ENCODE peak calls at places on chromosomes 4 and X, in nine cellular contexts. N is upper lobe of left lung, P is upper lobe of right lung, W is SJSA1, M is H1, Y is GM23338, G is Peyer's patch, J is pancreas, T is caudate nucleus. R is an unnamed sample.

GRCh38 chrX:132171478-132171877 is 43.7 kb upstream of the FRMD7 start:
- DNase-seq in N (no peak), T (no peak), G (no peak), W (no peak), P (no peak), Y (no peak), J (no peak), M (no peak), R (no peak)

GRCh38 chr4:15336410-15337184 is 91.2 kb upstream of the C1QTNF7 start:
- DNase-seq in P (no peak), T (no peak), W (no peak), G (peak), M (no peak), J (no peak), Y (peak), N (no peak), R (no peak)

GRCh38 chrX:2320580-2321327 is 180.0 kb downstream of the DHRSX start:
- DNase-seq in N (no peak), T (no peak), M (no peak), P (peak), J (peak), W (no peak), G (peak), Y (no peak), R (peak)

GRCh38 chr4:177012918-177013545 is 220.3 kb upstream of the VEGFC start:
- DNase-seq in W (no peak), P (no peak), Y (no peak), N (no peak), J (no peak), G (no peak), M (no peak), T (no peak), R (no peak)

GRCh38 chrX:136310411-136310810 is 9.6 kb downstream of the ADGRG4 start:
- DNase-seq in M (no peak), P (no peak), T (no peak), Y (peak), N (no peak), W (no peak), G (no peak), J (no peak), R (no peak)

GRCh38 chrX:51494409-51494808 is 2.0 kb downstream of the NUDT11 start:
- DNase-seq in W (no peak), J (no peak), N (no peak), T (no peak), Y (no peak), M (no peak), G (no peak), P (no peak), R (no peak)

GRCh38 chr4:47050986-47051725 is 19.8 kb downstream of the GABRB1 start:
- DNase-seq in N (no peak), P (no peak), W (no peak), Y (peak), G (no peak), M (no peak), J (no peak), T (no peak), R (no peak)

GRCh38 chrX:77009691-77010090 is 437.5 kb upstream of the FGF16 start:
- DNase-seq in P (no peak), Y (no peak), N (no peak), T (no peak), G (no peak), M (no peak), W (no peak), J (no peak), R (no peak)

GRCh38 chrX:66728818-66729271 is 90.0 kb upstream of the EDA2R start:
- DNase-seq in N (no peak), Y (peak), M (peak), J (peak), W (peak), G (peak), P (peak), T (peak), R (peak)

GRCh38 chr4:158046345-158046744 is 126.5 kb downstream of the GASK1B start:
- DNase-seq in G (no peak), J (no peak), N (no peak), W (no peak), P (no peak), T (no peak), M (no peak), Y (no peak), R (no peak)

GRCh38 chr4:173371292-173372192 is 788 bp downstream of the SAP30 start:
- DNase-seq in G (peak), M (peak), N (peak), Y (peak), P (peak), T (peak), J (peak), W (peak), R (peak)

GRCh38 chr4:85061974-85062373 is 95.5 kb upstream of the WDFY3 start:
- DNase-seq in W (no peak), T (no peak), J (no peak), M (no peak), Y (no peak), P (no peak), N (no peak), G (no peak), R (no peak)

GRCh38 chr4:71304289-71304850 is 34.5 kb upstream of the SLC4A4 start:
- DNase-seq in M (no peak), G (no peak), Y (no peak), W (no peak), T (no peak), P (no peak), J (no peak), N (no peak), R (no peak)

GRCh38 chrX:41596586-41596985 is 92.2 kb upstream of the GPR34 start:
- DNase-seq in M (no peak), J (no peak), N (no peak), P (no peak), W (no peak), T (no peak), G (no peak), Y (no peak), R (no peak)

GRCh38 chr4:84286048-84286447 is 213.0 kb downstream of the NKX6-1 start:
- DNase-seq in G (no peak), P (no peak), T (no peak), W (no peak), M (peak), J (no peak), Y (peak), N (no peak), R (no peak)

GRCh38 chr4:176475091-176475490 is 155.3 kb downstream of the SPCS3 start:
- DNase-seq in N (no peak), J (no peak), G (no peak), Y (no peak), T (no peak), W (no peak), M (no peak), P (no peak), R (no peak)

GRCh38 chrX:148928803-148929202 is 428.4 kb downstream of the AFF2 start:
- DNase-seq in W (no peak), J (no peak), P (no peak), T (no peak), M (no peak), Y (no peak), N (no peak), G (no peak), R (no peak)

GRCh38 chr4:189941005-189941450 is 356 bp downstream of the FRG1 start:
- DNase-seq in P (no peak), T (no peak), G (no peak), J (no peak), W (no peak), N (peak), Y (no peak), M (no peak), R (no peak)

GRCh38 chr4:101669138-101669831 is 121.2 kb upstream of the BANK1 start:
- DNase-seq in T (no peak), P (no peak), M (no peak), W (no peak), N (no peak), G (no peak), Y (no peak), J (no peak), R (no peak)

GRCh38 chr4:48342559-48342878 is 1.2 kb downstream of the SLAIN2 start:
- DNase-seq in M (no peak), W (no peak), G (no peak), T (no peak), P (no peak), J (no peak), Y (no peak), N (no peak), R (no peak)

GRCh38 chrX:119512145-119512800 is 44.0 kb downstream of the SLC25A5 start:
- DNase-seq in N (no peak), M (no peak), W (peak), J (peak), G (peak), P (peak), T (no peak), Y (peak), R (peak)

GRCh38 chr4:125316781-125317525 is 2.2 kb downstream of the FAT4 start:
- DNase-seq in N (peak), M (peak), J (no peak), G (peak), P (peak), T (no peak), Y (peak), W (peak), R (peak)

GRCh38 chr4:38091636-38092035 is 131.4 kb downstream of the PTTG2 start:
- DNase-seq in J (no peak), G (no peak), W (no peak), Y (no peak), T (no peak), M (no peak), N (no peak), P (no peak), R (no peak)
- H3K27ac ChIP-seq in J (no peak), G (no peak), W (no peak), Y (no peak), T (no peak), M (no peak), N (no peak), P (no peak), R (no peak)

GRCh38 chr4:164977243-164978164 is at the start of gene TRIM61:
- DNase-seq in T (peak), Y (no peak), W (no peak), N (peak), G (peak), P (peak), M (peak), J (no peak), R (peak)
- H3K27ac ChIP-seq in T (no peak), Y (no peak), W (no peak), N (peak), G (peak), P (peak), M (no peak), J (no peak), R (no peak)

GRCh38 chr4:38311495-38311894 is 351.3 kb downstream of the PTTG2 start:
- DNase-seq in G (no peak), N (no peak), Y (no peak), W (no peak), T (no peak), P (no peak), M (no peak), J (no peak), R (no peak)
- H3K27ac ChIP-seq in G (no peak), N (no peak), Y (no peak), W (no peak), T (no peak), P (no peak), M (no peak), J (no peak), R (no peak)

GRCh38 chr4:163697121-163697520 is 202.6 kb downstream of the TMA16 start:
- DNase-seq in P (no peak), N (no peak), Y (no peak), G (no peak), W (no peak), J (no peak), M (no peak), T (no peak), R (no peak)

GRCh38 chr4:163693211-163693610 is 198.7 kb downstream of the TMA16 start:
- DNase-seq in T (no peak), G (no peak), Y (no peak), W (no peak), M (no peak), J (no peak), P (no peak), N (no peak), R (no peak)

GRCh38 chr4:163688856-163689255 is 194.4 kb downstream of the TMA16 start:
- DNase-seq in W (no peak), P (no peak), M (no peak), T (no peak), J (no peak), Y (no peak), G (no peak), N (no peak), R (no peak)

GRCh38 chr4:163694385-163694784 is 199.9 kb downstream of the TMA16 start:
- DNase-seq in P (no peak), J (no peak), W (no peak), N (no peak), T (no peak), M (no peak), G (no peak), Y (peak), R (no peak)

GRCh38 chr4:163693776-163694175 is 199.3 kb downstream of the TMA16 start:
- DNase-seq in T (no peak), Y (no peak), W (no peak), J (no peak), M (no peak), N (no peak), G (no peak), P (no peak), R (no peak)
- H3K27ac ChIP-seq in T (no peak), Y (no peak), W (no peak), J (no peak), M (no peak), N (no peak), G (no peak), P (no peak), R (peak)